ENCODE peak calls at places on chromosomes 16 and 17, in four cellular contexts. N is K562, D is HCT116, E is HepG2. A is an unnamed sample.

GRCh38 chr17:21161498-21162393 is 35.0 kb downstream of the DHRS7B start:
- DNase-seq in N (no peak), D (no peak), E (peak; percentile 42), A (no peak)

GRCh38 chr17:6701719-6702118 is 11.4 kb downstream of the SLC13A5 start:
- DNase-seq in N (peak; percentile 76), E (peak; percentile 61), D (peak; percentile 33), A (no peak)

GRCh38 chr16:31008154-31008950 is 2.1 kb downstream of the STX1B start:
- DNase-seq in D (no peak), N (no peak), E (no peak), A (no peak)

GRCh38 chr17:705011-705410 is 9.6 kb downstream of the VPS53 start:
- DNase-seq in N (no peak), E (no peak), D (no peak), A (no peak)

GRCh38 chr16:77387810-77388209 is 47.0 kb downstream of the ADAMTS18 start:
- DNase-seq in E (no peak), N (no peak), D (no peak), A (no peak)

GRCh38 chr17:15659663-15660062 is 24.4 kb downstream of the TRIM16 start:
- DNase-seq in E (no peak), D (peak; percentile 77), N (no peak), A (no peak)

GRCh38 chr16:4176794-4177438 is 60.7 kb upstream of the ADCY9 start:
- DNase-seq in N (peak; percentile 37), D (peak; percentile 45), E (peak; percentile 8), A (no peak)

GRCh38 chr17:21029032-21029431 is 13.8 kb downstream of the USP22 start:
- DNase-seq in D (no peak), N (no peak), E (no peak), A (no peak)

GRCh38 chr17:81002409-81003361 is 11.0 kb downstream of the CHMP6 start:
- DNase-seq in N (peak; percentile 84), E (no peak), D (no peak), A (no peak)

GRCh38 chr17:46010597-46011186 is 11.6 kb downstream of the STH start:
- DNase-seq in E (peak; percentile 53), N (peak; percentile 25), D (no peak), A (no peak)

GRCh38 chr16:19375561-19376158 is 42.0 kb upstream of the TMC5 start:
- DNase-seq in E (peak; percentile 60), D (peak; percentile 60), N (peak; percentile 70), A (peak; percentile 55)

GRCh38 chr16:55367301-55367745 is 43.3 kb downstream of the IRX6 start:
- DNase-seq in D (no peak), E (no peak), N (no peak), A (no peak)

GRCh38 chr17:60744355-60744958 is 66.8 kb downstream of the BCAS3 start:
- DNase-seq in D (no peak), E (no peak), N (no peak), A (no peak)

GRCh38 chr17:17937450-17937849 is 34.8 kb downstream of the TOM1L2 start:
- DNase-seq in N (no peak), E (no peak), D (no peak), A (no peak)

GRCh38 chr17:44556854-44557606 is at the start of gene FZD2:
- DNase-seq in D (peak; percentile 91), N (peak; percentile 95), E (peak; percentile 58), A (no peak)

GRCh38 chr16:75116081-75116910 is at the start of gene LDHD:
- DNase-seq in E (peak; percentile 86), N (peak; percentile 79), D (peak; percentile 75), A (no peak)

GRCh38 chr16:72271841-72272240 is 99.9 kb upstream of the PMFBP1 start:
- DNase-seq in D (no peak), N (no peak), E (no peak), A (no peak)

GRCh38 chr16:48561960-48562393 is 48.0 kb downstream of the N4BP1 start:
- DNase-seq in D (no peak), E (peak; percentile 86), N (no peak), A (no peak)

GRCh38 chr16:49473131-49473530 is 99.5 kb downstream of the C16orf78 start:
- DNase-seq in N (no peak), E (no peak), D (no peak), A (no peak)

GRCh38 chr16:3580686-3581085 is 3.5 kb upstream of the NLRC3 start:
- DNase-seq in E (no peak), D (no peak), N (no peak), A (no peak)

GRCh38 chr16:72905581-72905980 is 142.3 kb downstream of the ZFHX3 start:
- DNase-seq in D (no peak), N (no peak), E (no peak), A (no peak)

GRCh38 chr17:10025976-10026785 is 121.1 kb upstream of the RCVRN start:
- DNase-seq in E (no peak), D (no peak), N (no peak), A (no peak)

GRCh38 chr16:57470683-57471082 is 8.2 kb downstream of the POLR2C start:
- DNase-seq in E (no peak), D (no peak), N (no peak), A (no peak)

GRCh38 chr17:8997994-8998628 is 23.2 kb upstream of the NTN1 start:
- DNase-seq in E (peak; percentile 41), D (peak; percentile 51), N (peak; percentile 64), A (peak; percentile 51)

GRCh38 chr16:88760424-88761142 is 24.4 kb downstream of the PIEZO1 start:
- DNase-seq in D (no peak), E (no peak), N (no peak), A (no peak)

GRCh38 chr17:81189670-81190530 is 23.9 kb upstream of the AATK start:
- DNase-seq in N (peak; percentile 41), D (no peak), E (peak; percentile 29), A (no peak)

GRCh38 chr17:19334331-19334730 is 28.2 kb downstream of the B9D1 start:
- DNase-seq in D (no peak), N (no peak), E (no peak), A (no peak)

GRCh38 chr17:58936295-58936694 is 170.4 kb downstream of the TRIM37 start:
- DNase-seq in E (no peak), D (no peak), N (no peak), A (no peak)

GRCh38 chr16:58026705-58027340 is 1.3 kb downstream of the MMP15 start:
- DNase-seq in D (no peak), N (peak; percentile 31), E (no peak), A (no peak)

DNA sequence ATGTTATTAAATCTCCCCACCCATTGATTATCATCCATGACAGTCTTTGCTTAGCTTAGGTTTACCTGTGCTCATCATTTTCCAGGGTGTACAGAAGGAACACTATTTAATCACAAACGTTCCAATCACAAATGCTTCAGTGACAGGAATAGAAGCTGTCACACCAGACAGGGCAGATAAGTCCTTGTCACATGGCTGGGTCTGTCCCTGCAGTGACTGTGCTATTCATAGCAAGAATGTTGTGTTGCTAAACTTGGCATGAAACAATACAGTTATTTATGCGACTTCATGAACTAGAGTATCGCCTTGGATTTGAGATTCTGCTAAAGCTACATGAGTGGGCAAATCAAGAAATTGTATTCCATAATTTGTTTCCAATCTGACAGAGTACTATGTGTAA is 108.4 kb downstream of the CDH13 start:
- DNase-seq in N (no peak), D (no peak), E (no peak), A (no peak)
- TF ChIP-seq POLR2AphosphoS5 in N (no peak), D (no peak), E (no peak), A (no peak)

DNA sequence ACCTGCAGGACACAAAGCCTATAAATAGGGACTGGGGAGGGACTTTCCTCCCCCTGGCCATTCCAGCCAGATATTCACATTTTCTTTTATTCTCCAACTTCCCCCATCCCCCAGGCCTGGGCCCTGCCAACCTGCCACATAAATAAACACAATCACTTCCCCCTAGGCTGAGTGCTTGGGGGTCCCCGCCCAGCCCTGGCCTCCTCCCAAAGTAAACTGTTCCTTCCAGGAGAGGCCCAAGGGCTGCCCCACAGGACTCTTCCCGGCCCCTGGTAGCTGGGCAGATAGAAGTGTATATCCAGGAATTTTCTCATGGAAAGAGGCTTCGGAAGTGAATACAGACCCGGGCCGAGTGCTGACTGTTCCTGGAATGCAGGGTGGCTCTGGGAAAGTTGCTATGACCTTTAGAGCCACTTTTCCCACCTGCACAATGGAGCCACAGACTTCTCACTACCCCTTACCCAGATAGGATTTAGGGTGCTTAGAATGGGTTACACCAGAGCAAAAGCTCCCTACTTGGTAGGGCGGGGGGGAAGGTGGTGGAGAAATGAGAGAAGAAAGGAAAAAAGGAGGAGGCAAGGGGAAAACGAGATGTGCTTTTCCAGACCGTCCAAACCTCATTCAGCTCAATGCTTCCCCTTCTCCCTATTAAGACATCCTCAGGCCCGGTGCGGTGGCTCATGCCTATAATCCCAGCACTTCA is 8.5 kb downstream of the CSF3 start:
- DNase-seq in N (no peak), E (no peak), D (no peak), A (no peak)
- H3K4me1 ChIP-seq in N (peaks cover 27% of the 10 kb centered on the region), E (no peaks in the 10 kb centered on the region), D (peaks cover 22% of the 10 kb centered on the region), A (peaks cover 12% of the 10 kb centered on the region)

DNA sequence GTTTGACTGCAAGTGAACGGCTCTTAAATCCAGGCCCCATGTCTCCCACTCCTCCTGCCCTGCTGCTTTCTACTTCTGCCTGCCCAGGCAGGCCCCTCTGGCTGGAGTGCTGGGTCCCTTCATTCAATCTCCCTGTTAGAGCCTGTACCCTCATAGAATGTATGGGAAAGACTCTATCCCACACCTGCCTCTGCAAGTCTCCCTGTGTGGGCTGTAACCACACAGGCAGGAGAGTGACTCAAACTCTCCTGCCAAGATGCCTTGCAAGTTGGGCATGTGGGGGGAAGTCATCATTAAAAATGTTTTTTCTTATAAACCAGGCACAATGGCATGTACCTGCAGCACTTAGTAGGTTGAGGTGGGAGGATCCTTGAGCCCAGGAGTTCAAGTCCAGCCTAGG is 77.5 kb downstream of the PLXDC1 start:
- DNase-seq in D (no peak), N (no peak), E (no peak), A (no peak)
- TF ChIP-seq TCF7L2 in D (no peak), N (no peak), E (no peak), A (no peak)

GRCh38 chr16:1309888-1310831 is 724 bp downstream of the UBE2I start:
- DNase-seq in N (peak; percentile 67), E (no peak), D (no peak), A (no peak)

GRCh38 chr16:1306344-1306743 is 3.1 kb upstream of the UBE2I start:
- DNase-seq in D (no peak), E (no peak), N (no peak), A (no peak)

GRCh38 chr16:1308977-1309885 is at the start of gene UBE2I:
- DNase-seq in D (peak; percentile 97), N (peak; percentile 98), E (peak; percentile 93), A (peak; percentile 96)

GRCh38 chr16:1305823-1306222 is 3.6 kb upstream of the UBE2I start:
- DNase-seq in N (no peak), E (no peak), D (no peak), A (no peak)

DNA sequence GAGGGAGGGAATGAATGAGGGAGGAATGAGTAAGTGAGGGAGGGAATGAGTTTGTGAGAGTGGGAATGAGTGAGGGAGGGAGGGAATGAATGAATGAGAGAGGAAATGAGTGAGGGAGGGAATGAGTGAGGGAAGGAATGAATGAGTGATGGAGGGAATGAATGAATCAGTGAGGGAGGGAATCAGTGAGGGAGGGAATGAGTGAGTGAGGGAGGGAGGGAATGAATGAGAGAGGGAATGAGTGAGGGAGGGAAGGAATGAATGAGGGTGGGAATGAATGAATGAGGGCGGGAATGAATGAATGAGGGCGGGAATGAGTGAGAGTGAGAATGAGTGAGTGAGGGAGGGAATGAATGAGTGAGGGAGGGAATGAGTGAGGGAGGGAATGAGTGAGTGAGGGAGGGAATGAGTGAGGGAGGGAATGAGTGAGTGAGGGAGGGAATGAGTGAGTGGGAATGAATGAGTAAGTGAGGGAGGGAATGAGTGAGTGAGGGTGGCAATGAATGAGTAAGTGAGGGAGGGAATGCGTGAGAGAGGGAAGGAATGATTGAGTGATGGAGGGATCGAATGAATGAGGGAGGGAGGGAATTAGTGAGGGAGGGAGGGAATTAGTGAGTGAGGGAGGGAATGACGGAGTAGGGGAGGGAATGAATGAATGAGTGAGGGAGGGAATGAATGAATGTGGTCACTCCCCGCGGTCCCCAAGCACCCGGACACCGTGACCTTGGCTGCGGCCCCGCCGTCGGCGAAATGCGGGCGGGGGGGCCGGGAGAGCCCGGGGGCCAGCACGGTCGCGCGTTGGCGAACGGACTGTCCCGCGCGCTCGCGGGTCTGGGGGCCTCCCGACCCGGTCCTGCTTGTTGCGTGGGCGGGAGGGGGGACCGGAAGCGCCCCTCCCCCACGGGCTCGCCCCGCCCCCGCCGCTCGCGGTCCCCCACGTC is 1.1 kb upstream of the UBE2I start:
- DNase-seq in D (peak; percentile 74), E (peak; percentile 52), N (no peak), A (peak; percentile 55)
- TF ChIP-seq POLR2AphosphoS5 in D (peak; percentile 58), E (peak; percentile 24), N (peak; percentile 70), A (peak; percentile 52)

A was measured in Panc1.